ENCODE peak calls at places on chromosome 19, in ten cellular contexts. K is sigmoid colon, C is IMR-90, Z is stomach, Y is A549, O is thyroid gland, G is body of pancreas, H is heart left ventricle, X is esophagus squamous epithelium, P is H54. U is an unnamed sample.

GRCh38 chr19:3310280-3310679 is 56.1 kb upstream of the NFIC start:
- DNase-seq in K (no peak), C (no peak), Z (no peak), Y (no peak), O (no peak), G (no peak), H (no peak), X (no peak), P (no peak), U (no peak)

GRCh38 chr19:9995079-9995478 is 15.2 kb downstream of the COL5A3 start:
- DNase-seq in K (no peak), C (no peak), Z (no peak), Y (no peak), O (no peak), G (no peak), H (peak), X (no peak), P (no peak), U (no peak)

GRCh38 chr19:47411101-47411500 is 8.2 kb downstream of the MEIS3 start:
- DNase-seq in K (no peak), C (peak), Z (no peak), Y (no peak), O (no peak), G (no peak), H (no peak), X (no peak), P (no peak), U (no peak)

GRCh38 chr19:14337510-14337909 is 43.7 kb upstream of the ADGRE5 start:
- DNase-seq in K (no peak), C (no peak), Z (peak), Y (peak), O (no peak), G (peak), H (no peak), X (no peak), P (no peak), U (peak)

GRCh38 chr19:31639306-31639705 is 290.1 kb upstream of the TSHZ3 start:
- DNase-seq in K (no peak), C (peak), Z (no peak), Y (no peak), O (no peak), G (no peak), H (no peak), X (no peak), P (no peak), U (no peak)

GRCh38 chr19:48806818-48807589 is 3.8 kb downstream of the BCAT2 start:
- DNase-seq in K (no peak), C (peak), Z (no peak), Y (no peak), O (no peak), G (peak), H (no peak), X (no peak), P (no peak), U (no peak)

GRCh38 chr19:35403116-35403760 is 32.4 kb downstream of the GPR42 start:
- DNase-seq in K (no peak), C (no peak), Z (no peak), Y (no peak), O (no peak), G (no peak), H (no peak), X (no peak), P (no peak), U (peak)

GRCh38 chr19:43105496-43105895 is 23.0 kb upstream of the PSG2 start:
- DNase-seq in K (no peak), C (peak), Z (no peak), Y (no peak), O (no peak), G (no peak), H (no peak), X (no peak), P (no peak), U (no peak)

DNA sequence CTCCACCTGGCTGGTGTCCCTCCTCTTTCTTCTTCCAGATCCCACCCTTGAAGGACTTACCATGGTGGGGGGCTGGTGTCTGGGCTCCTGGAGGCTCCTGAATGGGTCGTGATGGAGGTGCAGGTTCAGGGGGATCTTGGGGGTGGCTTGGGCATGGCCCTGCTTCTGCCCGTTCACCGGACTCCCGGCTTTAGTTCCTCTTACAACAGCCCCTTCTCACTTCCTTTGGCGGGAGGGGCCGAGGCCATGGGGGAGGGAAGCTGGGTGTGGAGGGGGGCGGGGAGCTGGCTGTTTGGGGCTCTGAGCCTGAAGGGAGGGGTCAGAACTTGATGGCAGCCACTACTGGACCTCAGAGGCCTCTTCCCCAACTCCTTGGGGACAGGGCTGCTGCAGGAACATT is at the start of gene MYO1F:
- DNase-seq in K (peak), C (no peak), Z (peak), Y (no peak), O (no peak), G (peak), H (peak), X (no peak), P (no peak), U (no peak)
- TF ChIP-seq POLR2A in K (no peak), C (no peak), Z (no peak), Y (no peak), O (no peak), G (no peak), H (no peak), X (no peak), P (no peak), U (no peak)

DNA sequence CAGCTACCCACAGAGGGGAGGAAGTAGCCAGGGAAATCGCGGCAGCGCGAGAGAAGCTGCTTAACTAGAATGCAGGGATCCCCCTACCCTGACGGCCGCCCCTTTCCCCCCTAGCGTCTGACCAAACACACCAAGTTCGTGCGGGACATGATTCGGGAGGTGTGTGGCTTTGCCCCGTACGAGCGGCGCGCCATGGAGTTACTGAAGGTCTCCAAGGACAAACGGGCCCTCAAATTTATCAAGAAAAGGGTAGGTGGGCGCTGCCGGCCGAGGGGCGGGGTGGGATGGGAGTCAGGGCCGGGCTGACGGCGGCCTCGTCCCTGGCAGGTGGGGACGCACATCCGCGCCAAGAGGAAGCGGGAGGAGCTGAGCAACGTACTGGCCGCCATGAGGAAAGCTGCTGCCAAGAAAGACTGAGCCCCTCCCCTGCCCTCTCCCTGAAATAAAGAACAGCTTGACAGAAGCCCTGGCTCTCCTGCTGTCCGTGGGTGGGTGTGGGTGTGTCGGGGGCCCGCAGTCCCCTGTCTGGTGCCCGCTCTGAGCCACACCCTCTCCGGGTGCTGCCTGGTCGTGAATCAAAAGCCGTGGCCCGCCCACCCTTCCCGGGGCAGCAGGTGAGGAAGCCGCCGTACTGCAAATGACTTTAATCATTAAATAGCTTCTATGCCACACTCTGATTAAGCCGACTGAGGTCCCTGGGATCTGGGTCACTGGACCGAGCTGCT is 1.3 kb downstream of the RPL36 start:
- DNase-seq in K (peak), C (peak), Z (peak), Y (no peak), O (peak), G (peak), H (peak), X (no peak), P (no peak), U (peak)
- TF ChIP-seq POLR2A in K (no peak), C (no peak), Z (no peak), Y (no peak), O (no peak), G (no peak), H (no peak), X (no peak), P (no peak), U (no peak)

DNA sequence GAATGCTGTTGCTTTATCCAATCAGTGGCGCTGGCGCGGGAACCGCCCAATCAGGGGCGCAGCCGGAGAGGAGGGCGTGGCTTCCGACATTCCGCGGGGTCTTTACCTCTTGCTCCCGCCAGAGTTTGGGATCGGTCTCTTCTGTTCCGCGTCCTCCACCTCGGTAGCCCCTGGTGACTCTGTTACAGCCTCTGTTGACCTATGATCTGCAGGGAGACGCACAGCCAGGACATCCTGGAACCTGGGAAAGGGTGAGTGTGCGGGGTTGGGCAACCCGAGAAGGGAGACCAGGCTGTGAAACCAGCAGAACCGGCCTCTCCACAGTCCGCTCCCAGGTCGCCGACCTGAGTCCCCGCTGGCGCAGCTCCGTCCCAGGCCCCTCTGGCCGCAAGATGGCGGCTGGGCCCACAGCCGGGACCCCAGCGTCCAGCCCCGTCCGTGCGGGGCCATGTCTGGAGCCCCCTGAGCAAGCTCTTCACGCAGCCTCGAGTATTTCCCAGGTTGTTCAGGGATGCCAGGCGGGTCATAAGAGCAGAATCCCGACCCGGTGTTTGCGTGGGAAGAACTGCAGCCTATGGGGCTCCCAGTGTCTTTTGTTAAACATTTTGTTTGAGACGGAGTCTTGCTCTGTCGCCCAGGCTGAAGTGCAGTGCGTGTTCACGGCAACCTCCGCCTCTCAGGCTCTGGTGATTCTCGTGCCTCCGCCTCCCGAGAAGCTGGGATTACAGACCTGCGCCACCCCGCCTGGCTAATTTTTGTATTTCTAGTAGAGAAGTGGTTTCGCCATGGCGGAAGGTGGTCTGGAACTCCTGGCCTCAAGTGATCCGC is 4.4 kb upstream of the ZNF681 start:
- DNase-seq in K (peak), C (peak), Z (peak), Y (no peak), O (peak), G (peak), H (peak), X (peak), P (no peak), U (peak)
- TF ChIP-seq POLR2A in K (no peak), C (no peak), Z (no peak), Y (no peak), O (peak), G (peak), H (no peak), X (no peak), P (no peak), U (no peak)

DNA sequence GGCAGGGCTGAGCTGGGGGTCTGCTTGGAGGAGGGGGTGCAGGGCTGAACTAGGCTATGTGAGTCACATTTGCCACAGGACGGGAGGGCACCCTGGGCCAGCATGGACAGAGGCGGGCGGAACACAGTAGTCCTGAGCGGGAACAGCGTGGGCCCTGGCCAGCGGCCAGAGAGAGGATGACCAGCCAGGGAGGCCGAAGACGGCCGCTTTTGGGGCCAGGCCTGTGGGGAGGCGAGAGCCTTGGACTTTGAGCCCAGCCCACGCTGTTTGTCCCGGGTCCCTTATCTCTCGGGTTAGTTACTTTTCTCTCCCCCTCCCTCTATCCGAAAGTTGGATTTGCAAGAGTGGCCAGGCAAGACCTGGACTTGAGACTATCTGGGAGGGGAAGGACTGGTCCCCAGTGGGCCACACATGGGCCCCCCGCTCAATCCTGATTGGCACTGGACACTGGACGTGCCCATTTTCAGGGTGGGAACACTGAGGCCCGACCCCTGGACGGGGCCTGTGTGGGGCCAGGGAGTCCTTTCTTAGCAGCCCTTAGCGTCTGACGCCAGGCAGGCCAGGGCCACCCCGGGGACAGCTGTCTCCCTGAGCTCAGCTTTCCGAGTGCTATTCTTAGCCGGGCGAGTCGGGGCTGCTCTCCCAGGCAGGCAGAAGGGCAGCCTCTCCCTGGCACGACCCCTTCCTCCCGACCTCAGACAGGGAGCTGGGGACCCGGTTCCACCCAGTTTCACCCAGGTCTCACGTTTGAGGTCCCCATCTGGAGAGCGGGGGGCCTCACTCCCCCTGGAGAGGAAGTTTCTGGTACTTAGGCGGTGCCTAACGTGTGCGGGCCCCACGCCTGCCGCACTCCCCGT is 833 bp downstream of the GAMT start:
- DNase-seq in K (no peak), C (no peak), Z (peak), Y (no peak), O (peak), G (peak), H (peak), X (no peak), P (no peak), U (no peak)
- TF ChIP-seq POLR2A in K (no peak), C (no peak), Z (no peak), Y (peak), O (no peak), G (peak), H (no peak), X (no peak), P (no peak), U (no peak)

DNA sequence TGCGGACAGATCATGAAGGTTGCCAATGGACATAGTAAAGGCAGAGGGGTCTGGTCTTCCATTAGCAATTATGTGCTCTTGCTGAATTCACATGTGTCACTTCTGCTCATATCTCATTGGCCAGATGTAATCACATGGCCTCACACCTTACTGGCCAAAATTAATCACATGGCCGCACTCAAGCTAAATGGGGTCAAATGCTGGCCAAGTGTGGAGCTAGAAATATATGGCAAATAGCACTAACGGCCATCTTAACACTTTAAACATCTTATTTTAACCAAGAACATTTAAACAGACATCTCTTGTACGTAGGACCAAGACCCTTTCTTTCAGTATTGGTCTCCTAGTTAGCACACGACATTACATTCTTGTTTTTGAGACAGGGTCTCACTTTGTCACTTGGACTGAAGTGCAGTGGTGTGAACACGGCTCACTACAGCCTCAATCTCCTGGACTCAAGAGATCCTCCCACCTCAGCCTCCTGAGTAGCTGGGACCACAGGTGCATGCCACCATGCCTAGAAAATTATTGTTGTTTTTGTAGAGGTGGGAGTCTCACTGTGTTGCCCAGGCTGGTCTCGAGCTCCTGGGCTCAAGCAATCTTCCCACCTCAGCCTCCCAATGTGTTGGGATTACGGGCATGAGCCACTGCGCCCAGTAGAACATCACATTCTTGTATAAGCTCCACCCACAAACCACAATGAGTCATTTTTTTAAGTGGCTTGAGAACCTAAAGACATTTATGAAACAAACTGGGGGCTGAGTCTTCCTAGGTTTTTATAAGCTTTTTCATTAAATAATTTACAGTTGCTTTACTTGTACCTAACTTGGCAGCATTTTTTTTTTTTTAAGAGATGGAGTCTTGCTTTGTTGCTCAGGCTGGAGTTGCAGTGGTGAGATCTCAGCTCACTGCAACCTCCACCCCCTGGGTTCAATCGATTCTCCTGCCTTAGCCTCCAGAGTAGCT is 2.9 kb upstream of the PTOV1 start:
- DNase-seq in K (no peak), C (peak), Z (no peak), Y (no peak), O (no peak), G (no peak), H (no peak), X (no peak), P (peak), U (no peak)
- TF ChIP-seq POLR2A in K (no peak), C (no peak), Z (no peak), Y (no peak), O (no peak), G (no peak), H (no peak), X (no peak), P (no peak), U (no peak)

GRCh38 chr19:44845612-44846454 is at the start of gene NECTIN2:
- DNase-seq in K (peak), C (peak), Z (peak), Y (peak), O (peak), G (peak), H (peak), X (peak), P (peak), U (peak)
- TF ChIP-seq POLR2A in K (peak), C (peak), Z (no peak), Y (peak), O (peak), G (peak), H (peak), X (no peak), P (peak), U (no peak)

GRCh38 chr19:50837300-50837699 is 3.9 kb upstream of the KLK15 start:
- DNase-seq in K (peak), C (no peak), Z (no peak), Y (no peak), O (no peak), G (no peak), H (no peak), X (no peak), P (no peak), U (no peak)

GRCh38 chr19:50833802-50834167 is 411 bp upstream of the KLK15 start:
- DNase-seq in K (no peak), C (no peak), Z (no peak), Y (no peak), O (no peak), G (no peak), H (no peak), X (no peak), P (no peak), U (no peak)

GRCh38 chr19:50835103-50835784 is 1.9 kb upstream of the KLK15 start:
- DNase-seq in K (no peak), C (no peak), Z (no peak), Y (peak), O (peak), G (peak), H (no peak), X (no peak), P (no peak), U (no peak)

GRCh38 chr19:50836543-50837195 is 3.3 kb upstream of the KLK15 start:
- DNase-seq in K (no peak), C (no peak), Z (no peak), Y (no peak), O (no peak), G (no peak), H (no peak), X (no peak), P (no peak), U (no peak)

GRCh38 chr19:50835785-50836542 is 2.6 kb upstream of the KLK15 start:
- DNase-seq in K (peak), C (peak), Z (peak), Y (peak), O (peak), G (peak), H (peak), X (no peak), P (peak), U (peak)
- TF ChIP-seq POLR2A in K (peak), C (no peak), Z (no peak), Y (peak), O (peak), G (peak), H (no peak), X (no peak), P (peak), U (no peak)

GRCh38 chr19:7680606-7681335 is at the start of gene TRAPPC5:
- DNase-seq in K (peak), C (peak), Z (peak), Y (peak), O (peak), G (peak), H (peak), X (no peak), P (peak), U (peak)
- TF ChIP-seq POLR2A in K (no peak), C (no peak), Z (no peak), Y (peak), O (peak), G (no peak), H (no peak), X (no peak), P (peak), U (no peak)

GRCh38 chr19:8045872-8046568 is 6.5 kb upstream of the CCL25 start:
- DNase-seq in K (no peak), C (no peak), Z (no peak), Y (no peak), O (no peak), G (no peak), H (no peak), X (no peak), P (no peak), U (peak)

GRCh38 chr19:8046569-8047165 is 5.9 kb upstream of the CCL25 start:
- DNase-seq in K (no peak), C (no peak), Z (no peak), Y (no peak), O (no peak), G (no peak), H (no peak), X (no peak), P (no peak), U (no peak)

GRCh38 chr19:8054169-8054568 is 1.6 kb downstream of the CCL25 start:
- DNase-seq in K (no peak), C (no peak), Z (no peak), Y (no peak), O (no peak), G (peak), H (no peak), X (no peak), P (no peak), U (no peak)

GRCh38 chr19:8052464-8052859 is at the start of gene CCL25:
- DNase-seq in K (no peak), C (no peak), Z (no peak), Y (no peak), O (no peak), G (no peak), H (no peak), X (no peak), P (no peak), U (no peak)

GRCh38 chr19:8050274-8051096 is 2.1 kb upstream of the CCL25 start:
- DNase-seq in K (peak), C (peak), Z (peak), Y (peak), O (peak), G (peak), H (peak), X (peak), P (no peak), U (peak)
- TF ChIP-seq POLR2A in K (no peak), C (no peak), Z (no peak), Y (no peak), O (no peak), G (no peak), H (no peak), X (no peak), P (no peak), U (peak)

U was measured in erythroblast.